ENCODE peak calls at places on chromosomes 12 and 14, in four cellular contexts. One of them, this sample, is unnamed.

GRCh38 chr12:94265966-94266365 is 117.6 kb downstream of the PLXNC1 start:
- DNase-seq in SK-N-SH: no peak
- DNase-seq in mesothelial cell of epicardium: no peak
- DNase-seq in tibial artery: no peak
- DNase-seq in this sample: no peak

GRCh38 chr14:81400852-81401251 is 728 bp upstream of the STON2 start:
- DNase-seq in SK-N-SH: no peak
- DNase-seq in mesothelial cell of epicardium: no peak
- DNase-seq in tibial artery: peak
- DNase-seq in this sample: no peak

GRCh38 chr14:103087343-103087835 is 3.4 kb downstream of the LBHD2 start:
- DNase-seq in SK-N-SH: peak
- DNase-seq in mesothelial cell of epicardium: no peak
- DNase-seq in tibial artery: no peak
- DNase-seq in this sample: no peak

GRCh38 chr12:49342066-49342913 is 4.4 kb upstream of the DNAJC22 start:
- DNase-seq in SK-N-SH: peak
- DNase-seq in mesothelial cell of epicardium: peak
- DNase-seq in tibial artery: peak
- DNase-seq in this sample: peak

GRCh38 chr14:70987042-70987441 is 79.8 kb downstream of the PCNX1 start:
- DNase-seq in SK-N-SH: no peak
- DNase-seq in mesothelial cell of epicardium: no peak
- DNase-seq in tibial artery: no peak
- DNase-seq in this sample: no peak

GRCh38 chr14:53109688-53110041 is 43.5 kb downstream of the DDHD1 start:
- DNase-seq in SK-N-SH: no peak
- DNase-seq in mesothelial cell of epicardium: no peak
- DNase-seq in tibial artery: no peak
- DNase-seq in this sample: no peak

GRCh38 chr14:50003213-50004021 is 110.5 kb downstream of the ARF6 start:
- DNase-seq in SK-N-SH: peak
- DNase-seq in mesothelial cell of epicardium: peak
- DNase-seq in tibial artery: peak
- DNase-seq in this sample: peak

GRCh38 chr12:76144253-76144564 is 59.7 kb upstream of the NAP1L1 start:
- DNase-seq in SK-N-SH: peak
- DNase-seq in mesothelial cell of epicardium: peak
- DNase-seq in tibial artery: peak
- DNase-seq in this sample: no peak

GRCh38 chr12:105741786-105742566 is 396.8 kb downstream of the NUAK1 start:
- DNase-seq in SK-N-SH: no peak
- DNase-seq in mesothelial cell of epicardium: no peak
- DNase-seq in tibial artery: peak
- DNase-seq in this sample: no peak

GRCh38 chr14:38073641-38074040 is 134.1 kb upstream of the SSTR1 start:
- DNase-seq in SK-N-SH: no peak
- DNase-seq in mesothelial cell of epicardium: no peak
- DNase-seq in tibial artery: no peak
- DNase-seq in this sample: no peak

GRCh38 chr14:88831285-88831684 is 6.8 kb downstream of the TTC8 start:
- DNase-seq in SK-N-SH: no peak
- DNase-seq in mesothelial cell of epicardium: no peak
- DNase-seq in tibial artery: no peak
- DNase-seq in this sample: no peak

GRCh38 chr14:105013150-105013787 is 7.6 kb downstream of the CDCA4 start:
- DNase-seq in SK-N-SH: peak
- DNase-seq in mesothelial cell of epicardium: no peak
- DNase-seq in tibial artery: no peak
- DNase-seq in this sample: no peak

GRCh38 chr12:53174881-53175491 is 5.5 kb upstream of the ZNF740 start:
- DNase-seq in SK-N-SH: no peak
- DNase-seq in mesothelial cell of epicardium: no peak
- DNase-seq in tibial artery: no peak
- DNase-seq in this sample: no peak

GRCh38 chr12:3694673-3695072 is 58.2 kb downstream of the CRACR2A start:
- DNase-seq in SK-N-SH: no peak
- DNase-seq in mesothelial cell of epicardium: no peak
- DNase-seq in tibial artery: no peak
- DNase-seq in this sample: no peak

GRCh38 chr12:31000751-31001150 is 72.9 kb upstream of the DDX11 start:
- DNase-seq in SK-N-SH: no peak
- DNase-seq in mesothelial cell of epicardium: no peak
- DNase-seq in tibial artery: no peak
- DNase-seq in this sample: no peak

GRCh38 chr12:110844551-110845395 is 2.0 kb upstream of the CCDC63 start:
- DNase-seq in SK-N-SH: peak
- DNase-seq in mesothelial cell of epicardium: no peak
- DNase-seq in tibial artery: no peak
- DNase-seq in this sample: no peak

GRCh38 chr12:82948462-82948861 is 261.8 kb downstream of the TMTC2 start:
- DNase-seq in SK-N-SH: no peak
- DNase-seq in mesothelial cell of epicardium: no peak
- DNase-seq in tibial artery: no peak
- DNase-seq in this sample: no peak

GRCh38 chr12:1318327-1319031 is 275.9 kb downstream of the FBXL14 start:
- DNase-seq in SK-N-SH: no peak
- DNase-seq in mesothelial cell of epicardium: no peak
- DNase-seq in tibial artery: no peak
- DNase-seq in this sample: no peak

GRCh38 chr12:30269491-30269890 is 426.2 kb downstream of the IPO8 start:
- DNase-seq in SK-N-SH: no peak
- DNase-seq in mesothelial cell of epicardium: no peak
- DNase-seq in tibial artery: no peak
- DNase-seq in this sample: no peak

GRCh38 chr12:6925543-6926279 is 2.0 kb upstream of the ATN1 start:
- DNase-seq in SK-N-SH: peak
- DNase-seq in mesothelial cell of epicardium: no peak
- DNase-seq in tibial artery: peak
- DNase-seq in this sample: no peak

GRCh38 chr14:96297999-96298398 is 42.0 kb downstream of the BDKRB1 start:
- DNase-seq in SK-N-SH: no peak
- DNase-seq in mesothelial cell of epicardium: no peak
- DNase-seq in tibial artery: no peak
- DNase-seq in this sample: no peak

GRCh38 chr14:96806836-96807235 is 9.7 kb downstream of the VRK1 start:
- DNase-seq in SK-N-SH: no peak
- DNase-seq in mesothelial cell of epicardium: no peak
- DNase-seq in tibial artery: no peak
- DNase-seq in this sample: no peak

GRCh38 chr12:29831173-29831572 is 47.4 kb upstream of the TMTC1 start:
- DNase-seq in SK-N-SH: no peak
- DNase-seq in mesothelial cell of epicardium: no peak
- DNase-seq in tibial artery: no peak
- DNase-seq in this sample: no peak

GRCh38 chr12:96466939-96467751 is 22.2 kb upstream of the CFAP54 start:
- DNase-seq in SK-N-SH: no peak
- DNase-seq in mesothelial cell of epicardium: no peak
- DNase-seq in tibial artery: no peak
- DNase-seq in this sample: no peak

GRCh38 chr12:94761559-94761958 is 111.2 kb upstream of the TMCC3 start:
- DNase-seq in SK-N-SH: no peak
- DNase-seq in mesothelial cell of epicardium: no peak
- DNase-seq in tibial artery: no peak
- DNase-seq in this sample: no peak

GRCh38 chr14:56807586-56808168 is 2.6 kb downstream of the OTX2 start:
- DNase-seq in SK-N-SH: no peak
- DNase-seq in mesothelial cell of epicardium: no peak
- DNase-seq in tibial artery: no peak
- DNase-seq in this sample: no peak

GRCh38 chr12:110739894-110740293 is 2.8 kb downstream of the PPP1CC start:
- DNase-seq in SK-N-SH: no peak
- DNase-seq in mesothelial cell of epicardium: no peak
- DNase-seq in tibial artery: no peak
- DNase-seq in this sample: no peak

GRCh38 chr14:65286443-65286842 is 126.1 kb upstream of the FUT8 start:
- DNase-seq in SK-N-SH: peak
- DNase-seq in mesothelial cell of epicardium: no peak
- DNase-seq in tibial artery: no peak
- DNase-seq in this sample: no peak

GRCh38 chr12:7144414-7145120 is 14.4 kb downstream of the CLSTN3 start:
- DNase-seq in SK-N-SH: peak
- DNase-seq in mesothelial cell of epicardium: no peak
- DNase-seq in tibial artery: no peak
- DNase-seq in this sample: no peak

GRCh38 chr12:69508091-69508490 is 37.9 kb downstream of the FRS2 start:
- DNase-seq in SK-N-SH: no peak
- DNase-seq in mesothelial cell of epicardium: no peak
- DNase-seq in tibial artery: no peak
- DNase-seq in this sample: no peak

GRCh38 chr14:99467338-99468075 is 13.2 kb downstream of the SETD3 start:
- DNase-seq in SK-N-SH: no peak
- DNase-seq in mesothelial cell of epicardium: no peak
- DNase-seq in tibial artery: no peak
- DNase-seq in this sample: no peak

GRCh38 chr14:103625361-103626095 is 3.5 kb upstream of the KLC1 start:
- DNase-seq in SK-N-SH: no peak
- DNase-seq in mesothelial cell of epicardium: no peak
- DNase-seq in tibial artery: no peak
- DNase-seq in this sample: no peak

GRCh38 chr12:107207931-107208515 is 114.7 kb upstream of the CRY1 start:
- DNase-seq in SK-N-SH: no peak
- DNase-seq in mesothelial cell of epicardium: no peak
- DNase-seq in tibial artery: no peak
- DNase-seq in this sample: no peak

GRCh38 chr12:65703176-65703575 is 121.1 kb upstream of the HMGA2 start:
- DNase-seq in SK-N-SH: no peak
- DNase-seq in mesothelial cell of epicardium: no peak
- DNase-seq in tibial artery: no peak
- DNase-seq in this sample: no peak

GRCh38 chr14:31020834-31021575 is 4.4 kb upstream of the AP4S1 start:
- DNase-seq in SK-N-SH: no peak
- DNase-seq in mesothelial cell of epicardium: no peak
- DNase-seq in tibial artery: no peak
- DNase-seq in this sample: no peak

GRCh38 chr12:127214196-127214595 is 1052.8 kb upstream of the TMEM132C start:
- DNase-seq in SK-N-SH: no peak
- DNase-seq in mesothelial cell of epicardium: no peak
- DNase-seq in tibial artery: no peak
- DNase-seq in this sample: no peak

GRCh38 chr14:105410642-105411016 is 9.0 kb upstream of the MTA1 start:
- DNase-seq in SK-N-SH: no peak
- DNase-seq in mesothelial cell of epicardium: no peak
- DNase-seq in tibial artery: no peak
- DNase-seq in this sample: no peak

GRCh38 chr14:74380845-74381244 is 32.6 kb downstream of the VRTN start:
- DNase-seq in SK-N-SH: no peak
- DNase-seq in mesothelial cell of epicardium: no peak
- DNase-seq in tibial artery: no peak
- DNase-seq in this sample: no peak

GRCh38 chr12:60174476-60174875 is 578.6 kb downstream of the SLC16A7 start:
- DNase-seq in SK-N-SH: no peak
- DNase-seq in mesothelial cell of epicardium: no peak
- DNase-seq in tibial artery: no peak
- DNase-seq in this sample: no peak

GRCh38 chr14:35229495-35230089 is 62.6 kb upstream of the PSMA6 start:
- DNase-seq in SK-N-SH: peak
- DNase-seq in mesothelial cell of epicardium: no peak
- DNase-seq in tibial artery: no peak
- DNase-seq in this sample: no peak
- TF ChIP-seq CTCF in SK-N-SH: peak
- TF ChIP-seq CTCF in mesothelial cell of epicardium: no peak
- TF ChIP-seq CTCF in tibial artery: peak
- TF ChIP-seq CTCF in this sample: peak

DNA sequence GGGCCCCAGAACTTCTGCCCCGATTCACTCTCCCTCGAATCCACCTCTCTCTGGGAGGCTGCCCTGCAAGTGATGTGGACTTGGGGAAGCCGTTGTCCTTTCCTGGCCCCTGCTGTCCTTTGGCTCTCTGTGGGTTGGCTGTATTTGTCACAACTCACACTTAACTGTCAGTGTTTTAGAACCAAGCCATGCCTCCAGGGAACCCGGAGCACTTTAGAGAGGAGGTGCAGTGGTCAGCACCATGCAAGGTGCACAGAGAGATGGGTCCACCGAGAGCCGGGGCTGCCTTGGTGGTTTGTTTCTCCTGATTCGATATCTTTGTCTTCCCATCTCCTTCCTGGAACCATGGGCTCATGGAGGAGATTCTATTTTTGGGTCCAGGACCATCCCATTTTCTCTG is 129.5 kb upstream of the RTL1 start:
- DNase-seq in SK-N-SH: no peak
- DNase-seq in mesothelial cell of epicardium: no peak
- DNase-seq in tibial artery: no peak
- DNase-seq in this sample: no peak
- TF ChIP-seq CTCF in SK-N-SH: no peak
- TF ChIP-seq CTCF in mesothelial cell of epicardium: no peak
- TF ChIP-seq CTCF in tibial artery: no peak
- TF ChIP-seq CTCF in this sample: no peak

GRCh38 chr12:104109446-104110271 is 28.4 kb downstream of the NFYB start:
- DNase-seq in SK-N-SH: no peak
- DNase-seq in mesothelial cell of epicardium: no peak
- DNase-seq in tibial artery: no peak
- DNase-seq in this sample: no peak
- TF ChIP-seq CTCF in SK-N-SH: no peak
- TF ChIP-seq CTCF in mesothelial cell of epicardium: peak
- TF ChIP-seq CTCF in tibial artery: no peak
- TF ChIP-seq CTCF in this sample: peak

GRCh38 chr12:93242154-93242958 is 135.4 kb upstream of the NUDT4 start:
- DNase-seq in SK-N-SH: peak
- DNase-seq in mesothelial cell of epicardium: no peak
- DNase-seq in tibial artery: no peak
- DNase-seq in this sample: no peak
- TF ChIP-seq CTCF in SK-N-SH: no peak
- TF ChIP-seq CTCF in mesothelial cell of epicardium: peak
- TF ChIP-seq CTCF in tibial artery: no peak
- TF ChIP-seq CTCF in this sample: peak

GRCh38 chr12:116533343-116534248 is 25.6 kb upstream of the MAP1LC3B2 start:
- DNase-seq in SK-N-SH: peak
- DNase-seq in mesothelial cell of epicardium: peak
- DNase-seq in tibial artery: peak
- DNase-seq in this sample: peak
- TF ChIP-seq CTCF in SK-N-SH: no peak
- TF ChIP-seq CTCF in mesothelial cell of epicardium: no peak
- TF ChIP-seq CTCF in tibial artery: no peak
- TF ChIP-seq CTCF in this sample: no peak

This sample was measured in type B pancreatic cell.